ENCODE peak calls at places on chromosome 5, in six cellular contexts. L is AML-193; O is left colon; D is activated naive CD8-positive, alpha-beta T cell treated with anti-CD3 and anti-CD28 coated beads, Interleukin-2, amount 10 ng/mL, durations not matched to agents 7 days and 5 days; G is left ventricle myocardium inferior; N is T-helper 17 cell. P is an unnamed sample.

GRCh38 chr5:159458217-159458711 is 128.0 kb upstream of the IL12B start:
- DNase-seq in L (peak), O (no peak), D (no peak), G (no peak), N (no peak), P (no peak)

GRCh38 chr5:132799392-132799791 is 13.7 kb upstream of the SOWAHA start:
- DNase-seq in L (no peak), O (no peak), D (no peak), G (no peak), N (no peak), P (no peak)

GRCh38 chr5:177124486-177124991 is 9.0 kb upstream of the NSD1 start:
- DNase-seq in L (no peak), O (no peak), D (no peak), G (no peak), N (no peak), P (no peak)

GRCh38 chr5:64532212-64532611 is 26.4 kb downstream of the RGS7BP start:
- DNase-seq in L (no peak), O (no peak), D (no peak), G (no peak), N (no peak), P (no peak)

GRCh38 chr5:57735754-57736153 is 253.1 kb upstream of the ACTBL2 start:
- DNase-seq in L (no peak), O (no peak), D (no peak), G (no peak), N (no peak), P (peak)

GRCh38 chr5:66653380-66653779 is 57.2 kb downstream of the MAST4 start:
- DNase-seq in L (no peak), O (no peak), D (no peak), G (no peak), N (no peak), P (no peak)

GRCh38 chr5:6582507-6583048 is 50.3 kb downstream of the NSUN2 start:
- DNase-seq in L (no peak), O (no peak), D (no peak), G (no peak), N (no peak), P (no peak)

GRCh38 chr5:135234242-135235000 is 164.6 kb downstream of the MACROH2A1 start:
- DNase-seq in L (no peak), O (peak), D (no peak), G (no peak), N (no peak), P (peak)

GRCh38 chr5:128905225-128906110 is 59.8 kb upstream of the SLC27A6 start:
- DNase-seq in L (peak), O (no peak), D (no peak), G (no peak), N (no peak), P (peak)

GRCh38 chr5:56480305-56481146 is 247.4 kb upstream of the ANKRD55 start:
- DNase-seq in L (no peak), O (no peak), D (peak), G (peak), N (peak), P (peak)

GRCh38 chr5:59873113-59873512 is 20.4 kb downstream of the PDE4D start:
- DNase-seq in L (no peak), O (no peak), D (no peak), G (no peak), N (no peak), P (no peak)

P was measured in HepG2.